ENCODE peak calls at places on chromosomes 16 and 17, in six cellular contexts. J is ecto neural progenitor cell; G is Right ventricle myocardium inferior; E is NCI-H774; Z is stimulated activated CD4-positive, alpha-beta T cell treated with anti-CD3 and anti-CD28 coated beads, Interleukin-1b, Interleukin-23, amount 100 ng/mL, for 1 hour; X is substantia nigra. Y is an unnamed sample.

GRCh38 chr16:88782454-88783390 is 2.3 kb downstream of the PIEZO1 start:
- DNase-seq in J (no peak), G (no peak), E (no peak), Z (peak), X (peak), Y (peak)

GRCh38 chr16:17404903-17405691 is 65.7 kb downstream of the XYLT1 start:
- DNase-seq in J (no peak), G (peak), E (no peak), Z (no peak), X (peak), Y (no peak)

GRCh38 chr16:67013823-67014640 is 14.9 kb upstream of the CBFB start:
- DNase-seq in J (peak), G (peak), E (no peak), Z (peak), X (peak), Y (peak)

GRCh38 chr16:87384162-87384999 is 805 bp upstream of the FBXO31 start:
- DNase-seq in J (no peak), G (peak), E (no peak), Z (no peak), X (no peak), Y (peak)

GRCh38 chr16:84851192-84852127 is 31.7 kb downstream of the CRISPLD2 start:
- DNase-seq in J (no peak), G (no peak), E (peak), Z (no peak), X (no peak), Y (no peak)

GRCh38 chr17:78517421-78517820 is 59.8 kb downstream of the DNAH17 start:
- DNase-seq in J (no peak), G (no peak), E (no peak), Z (no peak), X (no peak), Y (peak)

GRCh38 chr17:50708050-50709000 is 611 bp upstream of the ANKRD40 start:
- DNase-seq in J (no peak), G (no peak), E (peak), Z (no peak), X (peak), Y (no peak)

GRCh38 chr17:15478845-15479244 is 11.4 kb upstream of the CDRT4 start:
- DNase-seq in J (no peak), G (no peak), E (no peak), Z (no peak), X (no peak), Y (no peak)

GRCh38 chr16:47978491-47979490 is 177.0 kb downstream of the ABCC12 start:
- DNase-seq in J (no peak), G (no peak), E (no peak), Z (no peak), X (no peak), Y (no peak)

GRCh38 chr16:48157794-48158193 is 2.0 kb upstream of the ABCC12 start:
- DNase-seq in J (no peak), G (no peak), E (no peak), Z (no peak), X (no peak), Y (no peak)

GRCh38 chr16:82331974-82332750 is 162.1 kb upstream of the MPHOSPH6 start:
- DNase-seq in J (no peak), G (peak), E (peak), Z (no peak), X (no peak), Y (no peak)

GRCh38 chr17:71111460-71111859 is 942.1 kb downstream of the KCNJ2 start:
- DNase-seq in J (no peak), G (no peak), E (no peak), Z (no peak), X (no peak), Y (no peak)

GRCh38 chr16:24883714-24884151 is 38.0 kb downstream of the SLC5A11 start:
- DNase-seq in J (no peak), G (no peak), E (no peak), Z (no peak), X (peak), Y (peak)

GRCh38 chr16:85570213-85570734 is 42.8 kb upstream of the GSE1 start:
- DNase-seq in J (no peak), G (no peak), E (no peak), Z (no peak), X (no peak), Y (no peak)

GRCh38 chr17:42316755-42317154 is 28.5 kb downstream of the STAT5A start:
- DNase-seq in J (no peak), G (no peak), E (no peak), Z (no peak), X (no peak), Y (no peak)

GRCh38 chr16:85124636-85125346 is 12.5 kb upstream of the CIBAR2 start:
- DNase-seq in J (no peak), G (peak), E (no peak), Z (no peak), X (no peak), Y (no peak)

GRCh38 chr16:4641306-4641687 is 16.7 kb downstream of the MGRN1 start:
- DNase-seq in J (no peak), G (no peak), E (no peak), Z (no peak), X (no peak), Y (no peak)

GRCh38 chr16:78235876-78236275 is 136.4 kb downstream of the WWOX start:
- DNase-seq in J (no peak), G (no peak), E (no peak), Z (no peak), X (no peak), Y (no peak)

GRCh38 chr17:9488556-9488955 is 87.1 kb downstream of the STX8 start:
- DNase-seq in J (no peak), G (no peak), E (no peak), Z (no peak), X (no peak), Y (no peak)

GRCh38 chr17:16482253-16482652 is 9.7 kb downstream of the LRRC75A start:
- DNase-seq in J (no peak), G (no peak), E (no peak), Z (no peak), X (no peak), Y (no peak)

GRCh38 chr17:29760771-29761682 is 138.3 kb upstream of the CORO6 start:
- DNase-seq in J (peak), G (peak), E (peak), Z (peak), X (peak), Y (peak)

GRCh38 chr17:3976675-3977171 is 12.5 kb upstream of the ATP2A3 start:
- DNase-seq in J (no peak), G (peak), E (no peak), Z (no peak), X (peak), Y (peak)

GRCh38 chr16:4691666-4692412 is 1.5 kb upstream of the NUDT16L1 start:
- DNase-seq in J (no peak), G (peak), E (no peak), Z (no peak), X (no peak), Y (peak)

GRCh38 chr16:58366247-58367031 is 25.8 kb upstream of the GINS3 start:
- DNase-seq in J (no peak), G (no peak), E (no peak), Z (no peak), X (no peak), Y (no peak)